ENCODE peak calls at places on chromosome 13, in ten cellular contexts. One of them, this sample, is unnamed.

GRCh38 chr13:25306671-25307464 is 5.4 kb downstream of the NUP58 start:
- DNase-seq in left ventricle myocardium inferior: no peak
- DNase-seq in neural crest cell: no peak
- DNase-seq in foreskin fibroblast: no peak
- DNase-seq in choroid plexus epithelial cell: no peak
- DNase-seq in GM13976: no peak
- DNase-seq in AG09319: no peak
- DNase-seq in suprapubic skin: no peak
- DNase-seq in gastrocnemius medialis: no peak
- DNase-seq in endodermal cell: no peak
- DNase-seq in this sample: no peak

GRCh38 chr13:36414461-36414860 is 17.8 kb upstream of the CCNA1 start:
- DNase-seq in left ventricle myocardium inferior: no peak
- DNase-seq in neural crest cell: no peak
- DNase-seq in foreskin fibroblast: no peak
- DNase-seq in choroid plexus epithelial cell: no peak
- DNase-seq in GM13976: no peak
- DNase-seq in AG09319: no peak
- DNase-seq in suprapubic skin: no peak
- DNase-seq in gastrocnemius medialis: no peak
- DNase-seq in endodermal cell: no peak
- DNase-seq in this sample: no peak

GRCh38 chr13:57832187-57832586 is 200.6 kb downstream of the PCDH17 start:
- DNase-seq in left ventricle myocardium inferior: no peak
- DNase-seq in neural crest cell: no peak
- DNase-seq in foreskin fibroblast: no peak
- DNase-seq in choroid plexus epithelial cell: no peak
- DNase-seq in GM13976: no peak
- DNase-seq in AG09319: no peak
- DNase-seq in suprapubic skin: no peak
- DNase-seq in gastrocnemius medialis: no peak
- DNase-seq in endodermal cell: no peak
- DNase-seq in this sample: no peak

GRCh38 chr13:55816976-55817601 is 1323.6 kb upstream of the PRR20A start:
- DNase-seq in left ventricle myocardium inferior: no peak
- DNase-seq in neural crest cell: no peak
- DNase-seq in foreskin fibroblast: no peak
- DNase-seq in choroid plexus epithelial cell: no peak
- DNase-seq in GM13976: no peak
- DNase-seq in AG09319: no peak
- DNase-seq in suprapubic skin: no peak
- DNase-seq in gastrocnemius medialis: no peak
- DNase-seq in endodermal cell: no peak
- DNase-seq in this sample: no peak

GRCh38 chr13:79973533-79973963 is 367.4 kb downstream of the SPRY2 start:
- DNase-seq in left ventricle myocardium inferior: peak; percentile 45
- DNase-seq in neural crest cell: no peak
- DNase-seq in foreskin fibroblast: no peak
- DNase-seq in choroid plexus epithelial cell: peak; percentile 23
- DNase-seq in GM13976: no peak
- DNase-seq in AG09319: no peak
- DNase-seq in suprapubic skin: peak; percentile 68
- DNase-seq in gastrocnemius medialis: no peak
- DNase-seq in endodermal cell: no peak
- DNase-seq in this sample: no peak

GRCh38 chr13:49549289-49549688 is 36.1 kb downstream of the RCBTB1 start:
- DNase-seq in left ventricle myocardium inferior: no peak
- DNase-seq in neural crest cell: no peak
- DNase-seq in foreskin fibroblast: no peak
- DNase-seq in choroid plexus epithelial cell: no peak
- DNase-seq in GM13976: no peak
- DNase-seq in AG09319: no peak
- DNase-seq in suprapubic skin: no peak
- DNase-seq in gastrocnemius medialis: no peak
- DNase-seq in endodermal cell: peak; percentile 60
- DNase-seq in this sample: no peak

GRCh38 chr13:96034662-96035061 is 18.5 kb downstream of the UGGT2 start:
- DNase-seq in left ventricle myocardium inferior: no peak
- DNase-seq in neural crest cell: no peak
- DNase-seq in foreskin fibroblast: no peak
- DNase-seq in choroid plexus epithelial cell: no peak
- DNase-seq in GM13976: no peak
- DNase-seq in AG09319: no peak
- DNase-seq in suprapubic skin: no peak
- DNase-seq in gastrocnemius medialis: no peak
- DNase-seq in endodermal cell: no peak
- DNase-seq in this sample: no peak

GRCh38 chr13:99687728-99688397 is 186.6 kb downstream of the TM9SF2 start:
- DNase-seq in left ventricle myocardium inferior: no peak
- DNase-seq in neural crest cell: no peak
- DNase-seq in foreskin fibroblast: no peak
- DNase-seq in choroid plexus epithelial cell: peak; percentile 89
- DNase-seq in GM13976: no peak
- DNase-seq in AG09319: no peak
- DNase-seq in suprapubic skin: no peak
- DNase-seq in gastrocnemius medialis: no peak
- DNase-seq in endodermal cell: peak; percentile 91
- DNase-seq in this sample: no peak

DNA sequence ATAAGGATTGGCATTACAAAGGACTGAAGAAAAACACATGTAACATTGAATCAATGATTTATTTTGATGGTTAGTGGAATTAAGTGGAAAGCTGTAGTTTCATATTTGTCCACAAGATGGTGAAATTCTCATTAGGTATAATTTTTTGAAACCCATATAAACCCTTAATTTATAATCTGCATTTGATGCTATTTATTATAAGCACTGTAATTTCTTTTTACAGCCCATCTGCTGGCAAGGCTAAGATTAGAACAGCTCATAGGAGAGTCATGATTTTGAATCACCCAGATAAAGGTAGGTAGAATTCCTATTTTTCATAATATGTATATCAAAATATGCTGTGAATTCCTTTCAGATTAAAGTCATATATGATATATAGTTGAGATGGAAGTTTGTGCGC is 62.2 kb downstream of the DNAJC15 start:
- DNase-seq in left ventricle myocardium inferior: no peak
- DNase-seq in neural crest cell: no peak
- DNase-seq in foreskin fibroblast: peak; percentile 69
- DNase-seq in choroid plexus epithelial cell: peak; percentile 68
- DNase-seq in GM13976: no peak
- DNase-seq in AG09319: no peak
- DNase-seq in suprapubic skin: no peak
- DNase-seq in gastrocnemius medialis: no peak
- DNase-seq in endodermal cell: no peak
- DNase-seq in this sample: no peak
- TF ChIP-seq CTCF in left ventricle myocardium inferior: peak; percentile 73
- TF ChIP-seq CTCF in neural crest cell: peak; percentile 78
- TF ChIP-seq CTCF in foreskin fibroblast: no peak
- TF ChIP-seq CTCF in choroid plexus epithelial cell: peak; percentile 55
- TF ChIP-seq CTCF in GM13976: no peak
- TF ChIP-seq CTCF in AG09319: peak; percentile 49
- TF ChIP-seq CTCF in suprapubic skin: peak; percentile 33
- TF ChIP-seq CTCF in gastrocnemius medialis: peak; percentile 46
- TF ChIP-seq CTCF in endodermal cell: peak; percentile 73
- TF ChIP-seq CTCF in this sample: no peak

GRCh38 chr13:30755678-30756077 is 20.3 kb downstream of the ALOX5AP start:
- DNase-seq in left ventricle myocardium inferior: no peak
- DNase-seq in neural crest cell: no peak
- DNase-seq in foreskin fibroblast: no peak
- DNase-seq in choroid plexus epithelial cell: no peak
- DNase-seq in GM13976: no peak
- DNase-seq in AG09319: no peak
- DNase-seq in suprapubic skin: no peak
- DNase-seq in gastrocnemius medialis: no peak
- DNase-seq in endodermal cell: no peak
- DNase-seq in this sample: no peak

GRCh38 chr13:30751183-30751933 is 16.0 kb downstream of the ALOX5AP start:
- DNase-seq in left ventricle myocardium inferior: no peak
- DNase-seq in neural crest cell: no peak
- DNase-seq in foreskin fibroblast: no peak
- DNase-seq in choroid plexus epithelial cell: no peak
- DNase-seq in GM13976: no peak
- DNase-seq in AG09319: no peak
- DNase-seq in suprapubic skin: no peak
- DNase-seq in gastrocnemius medialis: no peak
- DNase-seq in endodermal cell: no peak
- DNase-seq in this sample: no peak

GRCh38 chr13:30750036-30750435 is 14.7 kb downstream of the ALOX5AP start:
- DNase-seq in left ventricle myocardium inferior: no peak
- DNase-seq in neural crest cell: no peak
- DNase-seq in foreskin fibroblast: no peak
- DNase-seq in choroid plexus epithelial cell: no peak
- DNase-seq in GM13976: no peak
- DNase-seq in AG09319: no peak
- DNase-seq in suprapubic skin: no peak
- DNase-seq in gastrocnemius medialis: no peak
- DNase-seq in endodermal cell: no peak
- DNase-seq in this sample: no peak

GRCh38 chr13:30752991-30753616 is 17.8 kb downstream of the ALOX5AP start:
- DNase-seq in left ventricle myocardium inferior: no peak
- DNase-seq in neural crest cell: no peak
- DNase-seq in foreskin fibroblast: no peak
- DNase-seq in choroid plexus epithelial cell: no peak
- DNase-seq in GM13976: no peak
- DNase-seq in AG09319: no peak
- DNase-seq in suprapubic skin: no peak
- DNase-seq in gastrocnemius medialis: no peak
- DNase-seq in endodermal cell: no peak
- DNase-seq in this sample: no peak

DNA sequence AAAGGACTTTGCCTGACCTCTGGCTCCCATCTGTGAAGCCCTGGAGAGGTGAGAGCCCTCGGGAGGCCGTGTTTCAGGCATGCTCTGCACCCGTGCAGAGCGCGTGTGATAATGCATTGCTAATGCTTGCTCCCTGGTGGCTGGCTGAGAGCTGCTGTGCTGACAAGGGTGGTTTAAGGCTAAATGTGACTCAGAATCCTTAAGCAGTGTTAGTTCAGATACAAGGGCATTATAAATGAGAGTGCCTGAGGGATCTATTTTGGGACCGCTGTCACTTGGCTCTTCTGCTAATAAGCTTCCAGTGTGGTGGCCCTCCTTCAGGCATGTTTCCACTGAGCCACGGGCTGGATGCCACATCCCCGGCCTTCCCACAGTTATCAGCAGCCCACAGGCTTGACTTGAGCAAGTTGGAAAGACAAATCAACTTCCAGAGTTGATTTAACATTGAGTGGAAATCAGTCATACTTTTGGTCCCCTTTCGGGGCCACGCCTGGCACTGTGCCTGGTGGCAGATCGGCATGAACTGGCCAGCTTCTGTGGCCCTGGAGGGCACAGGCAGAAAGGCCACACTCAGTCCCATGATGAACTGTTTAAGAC is 17.0 kb downstream of the ALOX5AP start:
- DNase-seq in left ventricle myocardium inferior: peak; percentile 38
- DNase-seq in neural crest cell: no peak
- DNase-seq in foreskin fibroblast: peak; percentile 52
- DNase-seq in choroid plexus epithelial cell: peak; percentile 80
- DNase-seq in GM13976: no peak
- DNase-seq in AG09319: no peak
- DNase-seq in suprapubic skin: no peak
- DNase-seq in gastrocnemius medialis: peak; percentile 56
- DNase-seq in endodermal cell: no peak
- DNase-seq in this sample: no peak
- TF ChIP-seq CTCF in left ventricle myocardium inferior: no peak
- TF ChIP-seq CTCF in neural crest cell: no peak
- TF ChIP-seq CTCF in foreskin fibroblast: no peak
- TF ChIP-seq CTCF in choroid plexus epithelial cell: peak; percentile 34
- TF ChIP-seq CTCF in GM13976: no peak
- TF ChIP-seq CTCF in AG09319: no peak
- TF ChIP-seq CTCF in suprapubic skin: no peak
- TF ChIP-seq CTCF in gastrocnemius medialis: no peak
- TF ChIP-seq CTCF in endodermal cell: no peak
- TF ChIP-seq CTCF in this sample: no peak

GRCh38 chr13:98143601-98144500 is 957 bp downstream of the FARP1 start:
- DNase-seq in left ventricle myocardium inferior: peak; percentile 20
- DNase-seq in neural crest cell: peak; percentile 18
- DNase-seq in foreskin fibroblast: peak; percentile 77
- DNase-seq in choroid plexus epithelial cell: peak; percentile 57
- DNase-seq in GM13976: peak; percentile 34
- DNase-seq in AG09319: no peak
- DNase-seq in suprapubic skin: no peak
- DNase-seq in gastrocnemius medialis: no peak
- DNase-seq in endodermal cell: peak; percentile 55
- DNase-seq in this sample: no peak

GRCh38 chr13:98143157-98143553 is 261 bp downstream of the FARP1 start:
- DNase-seq in left ventricle myocardium inferior: peak; percentile 58
- DNase-seq in neural crest cell: peak; percentile 50
- DNase-seq in foreskin fibroblast: no peak
- DNase-seq in choroid plexus epithelial cell: no peak
- DNase-seq in GM13976: no peak
- DNase-seq in AG09319: no peak
- DNase-seq in suprapubic skin: no peak
- DNase-seq in gastrocnemius medialis: no peak
- DNase-seq in endodermal cell: peak; percentile 85
- DNase-seq in this sample: no peak

GRCh38 chr13:98142427-98143156 is at the start of gene FARP1:
- DNase-seq in left ventricle myocardium inferior: peak; percentile 79
- DNase-seq in neural crest cell: peak; percentile 66
- DNase-seq in foreskin fibroblast: peak; percentile 88
- DNase-seq in choroid plexus epithelial cell: peak; percentile 69
- DNase-seq in GM13976: peak; percentile 77
- DNase-seq in AG09319: peak; percentile 37
- DNase-seq in suprapubic skin: peak; percentile 74
- DNase-seq in gastrocnemius medialis: peak; percentile 35
- DNase-seq in endodermal cell: peak; percentile 89
- DNase-seq in this sample: no peak

GRCh38 chr13:98141938-98142426 is 912 bp upstream of the FARP1 start:
- DNase-seq in left ventricle myocardium inferior: peak; percentile 19
- DNase-seq in neural crest cell: no peak
- DNase-seq in foreskin fibroblast: peak; percentile 34
- DNase-seq in choroid plexus epithelial cell: no peak
- DNase-seq in GM13976: peak; percentile 31
- DNase-seq in AG09319: no peak
- DNase-seq in suprapubic skin: no peak
- DNase-seq in gastrocnemius medialis: no peak
- DNase-seq in endodermal cell: peak; percentile 83
- DNase-seq in this sample: no peak

DNA sequence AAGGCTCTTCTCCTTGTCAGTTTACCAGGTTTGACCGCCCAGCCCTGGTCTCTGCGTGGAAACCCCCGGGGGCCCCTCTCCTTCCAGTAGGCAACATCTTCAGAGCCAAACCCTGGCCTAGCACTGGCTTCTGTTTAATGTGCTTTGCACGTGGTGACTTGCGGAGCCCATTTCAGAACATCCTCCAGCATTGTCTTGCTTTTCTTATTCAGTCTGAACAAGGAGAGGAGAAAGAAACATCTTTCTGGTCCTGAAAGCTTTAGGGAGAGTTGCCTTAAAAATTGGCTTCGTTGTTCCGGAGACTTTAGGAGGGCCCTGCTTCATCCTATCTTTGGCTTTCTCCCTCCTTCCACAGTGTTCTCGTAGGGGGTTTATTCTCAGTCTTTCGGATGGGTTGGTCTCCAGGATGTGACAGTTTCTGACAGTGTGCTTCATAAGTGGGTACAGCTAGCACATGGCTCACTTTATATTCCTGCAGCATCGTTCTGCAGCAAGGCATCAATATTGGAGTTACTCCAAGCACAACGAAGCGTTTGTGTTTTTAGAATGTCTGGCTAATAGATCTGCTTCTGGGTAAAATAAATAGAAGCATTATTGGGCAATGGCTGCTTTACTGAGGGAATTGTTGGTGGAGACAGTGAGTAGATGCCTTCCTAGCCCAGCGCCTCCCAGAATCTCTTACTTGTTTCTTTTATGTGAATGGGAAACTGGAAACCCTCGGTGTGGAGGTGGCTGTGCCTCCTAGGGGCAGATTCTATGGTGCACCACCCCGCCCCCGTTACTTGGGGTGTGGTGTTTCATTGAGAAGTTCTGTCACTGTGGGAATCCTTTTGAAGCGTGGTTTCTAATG is 1.8 kb downstream of the FARP1 start:
- DNase-seq in left ventricle myocardium inferior: no peak
- DNase-seq in neural crest cell: peak; percentile 31
- DNase-seq in foreskin fibroblast: peak; percentile 74
- DNase-seq in choroid plexus epithelial cell: peak; percentile 63
- DNase-seq in GM13976: no peak
- DNase-seq in AG09319: no peak
- DNase-seq in suprapubic skin: no peak
- DNase-seq in gastrocnemius medialis: no peak
- DNase-seq in endodermal cell: peak; percentile 80
- DNase-seq in this sample: no peak
- TF ChIP-seq CTCF in left ventricle myocardium inferior: no peak
- TF ChIP-seq CTCF in neural crest cell: peak; percentile 42
- TF ChIP-seq CTCF in foreskin fibroblast: peak; percentile 42
- TF ChIP-seq CTCF in choroid plexus epithelial cell: peak; percentile 44
- TF ChIP-seq CTCF in GM13976: no peak
- TF ChIP-seq CTCF in AG09319: peak; percentile 21
- TF ChIP-seq CTCF in suprapubic skin: no peak
- TF ChIP-seq CTCF in gastrocnemius medialis: no peak
- TF ChIP-seq CTCF in endodermal cell: peak; percentile 63
- TF ChIP-seq CTCF in this sample: no peak

DNA sequence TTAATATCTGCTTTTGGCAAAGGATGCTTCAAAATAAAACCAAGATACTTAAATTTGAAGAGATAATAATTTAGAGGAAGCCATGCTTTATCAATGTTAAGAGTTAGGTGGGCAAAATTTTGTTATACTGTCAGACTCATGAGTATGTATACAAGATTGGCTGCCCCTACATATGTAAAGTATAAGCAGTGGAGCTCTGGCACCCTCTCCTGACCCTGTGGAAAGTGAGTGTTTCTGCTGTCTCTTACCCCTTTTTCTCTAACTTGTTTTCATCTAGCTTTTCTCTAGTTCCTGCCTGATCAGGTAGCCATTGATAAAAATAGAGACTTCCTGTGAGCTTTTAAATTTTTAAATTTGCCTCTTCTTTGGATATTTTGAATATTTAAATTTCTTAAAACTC is 710.9 kb upstream of the SPRY2 start:
- DNase-seq in left ventricle myocardium inferior: no peak
- DNase-seq in neural crest cell: no peak
- DNase-seq in foreskin fibroblast: no peak
- DNase-seq in choroid plexus epithelial cell: peak; percentile 5
- DNase-seq in GM13976: no peak
- DNase-seq in AG09319: no peak
- DNase-seq in suprapubic skin: no peak
- DNase-seq in gastrocnemius medialis: no peak
- DNase-seq in endodermal cell: no peak
- DNase-seq in this sample: no peak
- TF ChIP-seq CTCF in left ventricle myocardium inferior: no peak
- TF ChIP-seq CTCF in neural crest cell: no peak
- TF ChIP-seq CTCF in foreskin fibroblast: no peak
- TF ChIP-seq CTCF in choroid plexus epithelial cell: peak; percentile 37
- TF ChIP-seq CTCF in GM13976: no peak
- TF ChIP-seq CTCF in AG09319: no peak
- TF ChIP-seq CTCF in suprapubic skin: no peak
- TF ChIP-seq CTCF in gastrocnemius medialis: no peak
- TF ChIP-seq CTCF in endodermal cell: peak; percentile 58
- TF ChIP-seq CTCF in this sample: no peak